ENCODE peak calls at places on chromosomes 5 and 9, in ten cellular contexts. Y, D, B, I, A, W, S, J, C and Q are unnamed samples.

GRCh38 chr5:93926831-93927600 is 185.6 kb upstream of the POU5F2 start:
- DNase-seq in S (no peak), B (no peak), Y (no peak), C (no peak), W (no peak), A (no peak), D (no peak), I (no peak), J (no peak), Q (no peak)

GRCh38 chr5:5886812-5887486 is 464.5 kb downstream of the ICE1 start:
- DNase-seq in S (no peak), W (no peak), A (no peak), J (no peak), D (peak), C (peak), B (no peak), Y (no peak), I (peak), Q (peak)

GRCh38 chr9:15087031-15087417 is 176.8 kb upstream of the FREM1 start:
- DNase-seq in Y (no peak), C (peak), B (no peak), J (no peak), D (no peak), S (no peak), W (peak), I (no peak), A (no peak), Q (no peak)

GRCh38 chr9:135644631-135645218 is 5.4 kb upstream of the GLT6D1 start:
- DNase-seq in Y (no peak), W (no peak), S (no peak), J (no peak), C (no peak), D (no peak), I (no peak), B (no peak), A (no peak), Q (no peak)

GRCh38 chr5:150317048-150318003 is 14.6 kb upstream of the ARSI start:
- DNase-seq in A (no peak), C (peak), Y (peak), B (no peak), W (peak), J (peak), I (no peak), S (no peak), D (no peak), Q (peak)

GRCh38 chr9:133842721-133843227 is 104.6 kb upstream of the SARDH start:
- DNase-seq in W (no peak), D (no peak), Y (no peak), I (no peak), B (no peak), A (no peak), S (peak), J (no peak), C (no peak), Q (no peak)

GRCh38 chr9:93183663-93184438 is at the start of gene WNK2:
- DNase-seq in J (no peak), Y (no peak), C (peak), A (peak), W (no peak), B (no peak), D (peak), I (peak), S (no peak), Q (peak)

GRCh38 chr9:16901589-16901988 is 31.1 kb upstream of the BNC2 start:
- DNase-seq in B (no peak), S (no peak), J (peak), C (no peak), Y (peak), I (no peak), D (no peak), A (no peak), W (peak), Q (peak)

GRCh38 chr5:21642321-21642720 is 1210.8 kb downstream of the CDH12 start:
- DNase-seq in W (no peak), D (no peak), C (no peak), I (no peak), A (no peak), Y (no peak), S (no peak), J (no peak), B (no peak), Q (no peak)

GRCh38 chr5:126595486-126596083 is 566 bp upstream of the ALDH7A1 start:
- DNase-seq in D (no peak), S (no peak), J (no peak), I (no peak), B (no peak), W (no peak), C (no peak), A (no peak), Y (no peak), Q (no peak)

GRCh38 chr9:35801328-35802128 is 10.1 kb downstream of the NPR2 start:
- DNase-seq in W (no peak), D (no peak), Y (no peak), C (no peak), S (no peak), B (no peak), J (no peak), I (no peak), A (no peak), Q (no peak)

GRCh38 chr5:135253601-135254165 is 145.3 kb downstream of the MACROH2A1 start:
- DNase-seq in C (no peak), S (no peak), J (no peak), B (no peak), A (no peak), I (no peak), D (no peak), W (no peak), Y (no peak), Q (no peak)

GRCh38 chr5:6674421-6674820 is 38.8 kb upstream of the TENT4A start:
- DNase-seq in B (no peak), I (no peak), C (no peak), J (no peak), D (no peak), A (no peak), S (no peak), W (no peak), Y (no peak), Q (no peak)

GRCh38 chr5:65101706-65102105 is 333.0 kb downstream of the CWC27 start:
- DNase-seq in A (no peak), Y (no peak), I (no peak), J (no peak), B (no peak), W (no peak), D (no peak), S (no peak), C (no peak), Q (no peak)

GRCh38 chr5:113608113-113608551 is 94.6 kb downstream of the YTHDC2 start:
- DNase-seq in S (no peak), D (no peak), I (no peak), C (no peak), J (peak), A (no peak), B (no peak), Y (peak), W (no peak), Q (no peak)

GRCh38 chr5:32274548-32275420 is 38.0 kb downstream of the MTMR12 start:
- DNase-seq in C (no peak), W (no peak), S (no peak), I (no peak), B (no peak), A (no peak), D (no peak), J (peak), Y (no peak), Q (no peak)

GRCh38 chr9:36456480-36457115 is 56.5 kb upstream of the RNF38 start:
- DNase-seq in A (no peak), S (no peak), D (no peak), W (no peak), Y (peak), J (no peak), B (no peak), C (no peak), I (no peak), Q (no peak)

GRCh38 chr5:65926893-65927292 is 518 bp downstream of the ERBIN start:
- DNase-seq in C (no peak), S (no peak), A (no peak), D (peak), I (no peak), B (no peak), Y (peak), J (no peak), W (no peak), Q (no peak)

GRCh38 chr9:5718296-5719032 is 89.6 kb downstream of the RIC1 start:
- DNase-seq in C (no peak), D (no peak), A (no peak), Y (no peak), B (no peak), J (no peak), S (no peak), I (no peak), W (no peak), Q (no peak)